ENCODE peak calls at places on chromosome 19, in six cellular contexts. Q is WTC11, W is endodermal cell, D is choroid plexus epithelial cell, A is OCI-LY7, Z is fibroblast of pulmonary artery. O is an unnamed sample.

GRCh38 chr19:1146418-1146711 is 27.7 kb downstream of the SBNO2 start:
- DNase-seq in A (no peak), W (no peak), Z (no peak), D (no peak), Q (no peak), O (no peak)

GRCh38 chr19:29694166-29694565 is 20.9 kb downstream of the C19orf12 start:
- DNase-seq in D (no peak), Q (no peak), Z (no peak), W (no peak), A (no peak), O (no peak)

GRCh38 chr19:50266896-50267295 is 62.3 kb downstream of the KCNC3 start:
- DNase-seq in D (no peak), Q (peak), Z (no peak), W (peak), A (peak), O (peak)

GRCh38 chr19:12913011-12913561 is 6.0 kb downstream of the SYCE2 start:
- DNase-seq in Q (peak), Z (peak), A (no peak), D (peak), W (peak), O (no peak)

GRCh38 chr19:32177686-32178085 is 167.7 kb upstream of the ZNF507 start:
- DNase-seq in W (no peak), D (no peak), A (no peak), Q (no peak), Z (no peak), O (no peak)

GRCh38 chr19:1253514-1254080 is 5.2 kb downstream of the MIDN start:
- DNase-seq in Q (no peak), A (no peak), D (peak), W (no peak), Z (no peak), O (no peak)

GRCh38 chr19:35592226-35592625 is 6.3 kb downstream of the PMIS2 start:
- DNase-seq in Z (peak), A (peak), Q (peak), D (peak), W (peak), O (no peak)

GRCh38 chr19:20279516-20279915 is 112.5 kb downstream of the ZNF486 start:
- DNase-seq in W (no peak), Z (no peak), Q (no peak), A (no peak), D (no peak), O (no peak)

GRCh38 chr19:49827034-49827433 is 8.9 kb downstream of the MED25 start:
- DNase-seq in D (no peak), A (no peak), Z (no peak), Q (no peak), W (no peak), O (no peak)

GRCh38 chr19:38617764-38618589 is at the start of gene MAP4K1:
- DNase-seq in Q (peak), W (peak), D (no peak), A (peak), Z (no peak), O (peak)

GRCh38 chr19:48714759-48715261 is 4.7 kb downstream of the MAMSTR start:
- DNase-seq in D (no peak), Z (no peak), W (no peak), A (no peak), Q (peak), O (no peak)

GRCh38 chr19:39430675-39431593 is 4.8 kb downstream of the RPS16 start:
- DNase-seq in D (peak), Q (no peak), Z (peak), A (peak), W (peak), O (peak)

GRCh38 chr19:36605101-36605838 is at the start of gene ZNF382:
- DNase-seq in Q (peak), D (peak), A (no peak), Z (peak), W (peak), O (peak)

GRCh38 chr19:2974342-2974932 is 2.9 kb upstream of the TLE6 start:
- DNase-seq in Z (peak), A (no peak), D (peak), W (no peak), Q (no peak), O (no peak)

GRCh38 chr19:28103916-28104315 is 1109.0 kb downstream of the UQCRFS1 start:
- DNase-seq in A (no peak), Q (peak), W (peak), D (no peak), Z (no peak), O (no peak)

GRCh38 chr19:1255186-1256161 is 7.1 kb downstream of the MIDN start:
- DNase-seq in Z (no peak), A (no peak), D (no peak), W (no peak), Q (no peak), O (no peak)

DNA sequence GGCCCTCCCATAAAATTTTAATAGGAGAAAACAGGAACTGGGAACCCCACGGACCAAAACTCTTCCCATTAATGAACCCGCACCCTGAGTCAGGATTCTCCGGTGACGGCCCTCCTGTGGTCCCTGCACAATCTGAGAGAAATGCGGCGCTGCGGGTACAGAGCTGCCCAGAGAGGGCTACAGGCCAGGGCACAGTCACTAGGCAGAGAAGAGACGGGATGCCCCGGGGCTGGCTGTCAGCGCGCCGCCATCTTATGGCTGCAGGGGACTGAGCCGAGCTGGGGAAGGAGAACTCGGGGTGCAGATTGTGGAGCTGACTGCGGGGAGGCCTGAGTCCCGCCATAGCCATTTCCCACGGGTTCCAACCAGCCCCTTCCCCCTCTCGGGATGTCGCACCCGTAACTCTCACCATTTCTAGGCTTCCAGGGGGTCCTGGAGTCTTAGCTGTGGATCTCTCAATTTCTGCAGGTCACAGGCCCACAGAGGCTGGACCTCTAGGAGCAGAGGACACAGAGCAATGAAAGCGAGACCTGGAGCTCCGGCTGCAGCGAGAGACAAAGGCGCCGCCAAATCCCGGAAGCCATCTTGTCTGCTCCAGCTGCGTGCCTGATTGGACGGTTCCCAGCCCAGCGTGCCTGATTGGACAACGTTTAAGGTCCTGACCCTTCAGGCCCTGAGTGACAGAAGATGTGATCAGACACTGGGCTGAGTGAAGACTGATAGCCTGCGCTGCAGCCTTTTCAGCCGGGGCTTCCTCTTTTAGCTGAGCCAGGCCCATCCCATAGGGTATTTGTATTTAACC is at the start of gene ZNF675:
- DNase-seq in W (peak), A (peak), D (peak), Q (peak), Z (peak), O (peak)
- TF ChIP-seq CTCF in W (no peak), A (peak), D (no peak), Q (no peak), Z (no peak), O (no peak)

DNA sequence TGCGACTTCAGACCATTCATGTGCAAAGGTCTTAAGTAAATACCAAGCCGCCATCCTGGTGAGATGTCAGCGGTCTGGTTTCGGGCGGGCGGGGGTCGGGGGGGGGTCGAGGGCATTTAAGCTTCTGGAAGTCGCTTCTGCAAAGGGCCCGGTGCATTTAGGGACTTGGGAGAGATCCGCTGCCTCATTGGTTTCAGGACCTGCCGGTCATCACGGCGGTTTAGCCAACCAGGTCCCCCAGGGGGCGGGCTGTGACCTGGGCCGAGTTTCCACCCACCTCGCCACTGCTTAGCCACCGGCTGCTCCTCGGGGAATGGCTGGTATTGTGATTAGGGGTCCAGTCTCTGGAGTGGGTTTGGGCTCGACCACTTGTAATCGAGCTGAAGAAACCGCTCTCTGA is 7.8 kb downstream of the ANKLE1 start:
- DNase-seq in D (peak), Q (peak), Z (peak), A (peak), W (peak), O (peak)
- TF ChIP-seq CTCF in D (no peak), Q (no peak), Z (no peak), A (no peak), W (no peak), O (no peak)

GRCh38 chr19:18339703-18340102 is 695 bp upstream of the PGPEP1 start:
- DNase-seq in A (peak), D (peak), W (peak), Q (peak), Z (peak), O (no peak)
- TF ChIP-seq CTCF in A (peak), D (peak), W (peak), Q (no peak), Z (peak), O (peak)

GRCh38 chr19:56671613-56671994 is at the start of gene ZNF835:
- DNase-seq in Z (peak), D (peak), A (no peak), Q (no peak), W (peak), O (peak)
- TF ChIP-seq CTCF in Z (no peak), D (no peak), A (no peak), Q (no peak), W (no peak), O (no peak)

DNA sequence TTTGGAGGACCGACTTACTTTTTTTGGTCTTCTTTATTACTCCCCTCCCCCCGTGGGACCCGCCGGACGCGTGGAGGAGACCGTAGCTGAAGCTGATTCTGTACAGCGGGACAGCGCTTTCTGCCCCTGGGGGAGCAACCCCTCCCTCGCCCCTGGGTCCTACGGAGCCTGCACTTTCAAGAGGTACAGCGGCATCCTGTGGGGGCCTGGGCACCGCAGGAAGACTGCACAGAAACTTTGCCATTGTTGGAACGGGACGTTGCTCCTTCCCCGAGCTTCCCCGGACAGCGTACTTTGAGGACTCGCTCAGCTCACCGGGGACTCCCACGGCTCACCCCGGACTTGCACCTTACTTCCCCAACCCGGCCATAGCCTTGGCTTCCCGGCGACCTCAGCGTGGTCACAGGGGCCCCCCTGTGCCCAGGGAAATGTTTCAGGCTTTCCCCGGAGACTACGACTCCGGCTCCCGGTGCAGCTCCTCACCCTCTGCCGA is 409 bp downstream of the FOSB start:
- DNase-seq in D (peak), A (peak), W (peak), Z (no peak), Q (no peak), O (peak)
- TF ChIP-seq CTCF in D (peak), A (peak), W (no peak), Z (no peak), Q (no peak), O (no peak)

GRCh38 chr19:17680235-17680722 is 7.9 kb downstream of the UNC13A start:
- DNase-seq in D (peak), Z (peak), A (peak), Q (peak), W (peak), O (peak)
- TF ChIP-seq CTCF in D (no peak), Z (no peak), A (no peak), Q (no peak), W (no peak), O (no peak)

O was measured in GM06990.